ENCODE peak calls at places on chromosomes 12 and 14, in six cellular contexts. One of them, this sample, is unnamed.

GRCh38 chr12:30905483-30906009 is 21.0 kb upstream of the TSPAN11 start:
- DNase-seq in GM06990: no peak
- DNase-seq in right lobe of liver: no peak
- DNase-seq in heart right ventricle: no peak
- DNase-seq in cardiac fibroblast: no peak
- DNase-seq in fibroblast of lung: no peak
- DNase-seq in this sample: peak

GRCh38 chr14:105944632-105945610 is 418.5 kb downstream of the TMEM121 start:
- DNase-seq in GM06990: peak
- DNase-seq in fibroblast of lung: no peak
- DNase-seq in right lobe of liver: peak
- DNase-seq in heart right ventricle: peak
- DNase-seq in cardiac fibroblast: peak
- DNase-seq in this sample: no peak

GRCh38 chr12:52041695-52042123 is 9.5 kb upstream of the NR4A1 start:
- DNase-seq in right lobe of liver: no peak
- DNase-seq in cardiac fibroblast: no peak
- DNase-seq in fibroblast of lung: peak
- DNase-seq in heart right ventricle: peak
- DNase-seq in GM06990: peak
- DNase-seq in this sample: peak

GRCh38 chr12:30691122-30691879 is 4.4 kb downstream of the IPO8 start:
- DNase-seq in heart right ventricle: no peak
- DNase-seq in GM06990: no peak
- DNase-seq in fibroblast of lung: peak
- DNase-seq in cardiac fibroblast: peak
- DNase-seq in right lobe of liver: no peak
- DNase-seq in this sample: peak

GRCh38 chr14:81170104-81170828 is 50.5 kb downstream of the GTF2A1 start:
- DNase-seq in cardiac fibroblast: peak
- DNase-seq in fibroblast of lung: peak
- DNase-seq in GM06990: peak
- DNase-seq in heart right ventricle: peak
- DNase-seq in right lobe of liver: peak
- DNase-seq in this sample: peak

GRCh38 chr12:71684081-71684480 is 1.8 kb upstream of the TMEM19 start:
- DNase-seq in GM06990: no peak
- DNase-seq in fibroblast of lung: no peak
- DNase-seq in cardiac fibroblast: no peak
- DNase-seq in heart right ventricle: no peak
- DNase-seq in right lobe of liver: no peak
- DNase-seq in this sample: no peak

GRCh38 chr14:105568859-105569766 is 42.7 kb downstream of the TMEM121 start:
- DNase-seq in fibroblast of lung: no peak
- DNase-seq in cardiac fibroblast: no peak
- DNase-seq in GM06990: no peak
- DNase-seq in right lobe of liver: no peak
- DNase-seq in heart right ventricle: no peak
- DNase-seq in this sample: no peak

GRCh38 chr12:5081016-5081415 is 37.3 kb downstream of the KCNA5 start:
- DNase-seq in heart right ventricle: peak
- DNase-seq in GM06990: no peak
- DNase-seq in cardiac fibroblast: no peak
- DNase-seq in right lobe of liver: no peak
- DNase-seq in fibroblast of lung: no peak
- DNase-seq in this sample: no peak

GRCh38 chr12:19075711-19076340 is 53.7 kb upstream of the PLEKHA5 start:
- DNase-seq in GM06990: no peak
- DNase-seq in right lobe of liver: no peak
- DNase-seq in heart right ventricle: no peak
- DNase-seq in cardiac fibroblast: no peak
- DNase-seq in fibroblast of lung: no peak
- DNase-seq in this sample: no peak

GRCh38 chr14:44369401-44370123 is 137.5 kb downstream of the FSCB start:
- DNase-seq in GM06990: no peak
- DNase-seq in heart right ventricle: no peak
- DNase-seq in right lobe of liver: no peak
- DNase-seq in fibroblast of lung: no peak
- DNase-seq in cardiac fibroblast: no peak
- DNase-seq in this sample: no peak

GRCh38 chr12:131897276-131897675 is 2.9 kb downstream of the ULK1 start:
- DNase-seq in right lobe of liver: peak
- DNase-seq in fibroblast of lung: no peak
- DNase-seq in cardiac fibroblast: no peak
- DNase-seq in GM06990: no peak
- DNase-seq in heart right ventricle: no peak
- DNase-seq in this sample: no peak

GRCh38 chr12:69070319-69071090 is 137.5 kb upstream of the CPM start:
- DNase-seq in GM06990: no peak
- DNase-seq in heart right ventricle: no peak
- DNase-seq in fibroblast of lung: peak
- DNase-seq in cardiac fibroblast: peak
- DNase-seq in right lobe of liver: no peak
- DNase-seq in this sample: peak

GRCh38 chr14:57820581-57820980 is 45.3 kb downstream of the SLC35F4 start:
- DNase-seq in fibroblast of lung: no peak
- DNase-seq in cardiac fibroblast: no peak
- DNase-seq in GM06990: no peak
- DNase-seq in right lobe of liver: no peak
- DNase-seq in heart right ventricle: no peak
- DNase-seq in this sample: no peak

GRCh38 chr14:61889914-61890351 is 127.7 kb downstream of the SNAPC1 start:
- DNase-seq in fibroblast of lung: no peak
- DNase-seq in GM06990: peak
- DNase-seq in cardiac fibroblast: no peak
- DNase-seq in right lobe of liver: no peak
- DNase-seq in heart right ventricle: no peak
- DNase-seq in this sample: no peak

GRCh38 chr14:96091941-96092411 is 52.8 kb downstream of the C14orf132 start:
- DNase-seq in fibroblast of lung: no peak
- DNase-seq in heart right ventricle: no peak
- DNase-seq in cardiac fibroblast: peak
- DNase-seq in right lobe of liver: peak
- DNase-seq in GM06990: no peak
- DNase-seq in this sample: no peak

DNA sequence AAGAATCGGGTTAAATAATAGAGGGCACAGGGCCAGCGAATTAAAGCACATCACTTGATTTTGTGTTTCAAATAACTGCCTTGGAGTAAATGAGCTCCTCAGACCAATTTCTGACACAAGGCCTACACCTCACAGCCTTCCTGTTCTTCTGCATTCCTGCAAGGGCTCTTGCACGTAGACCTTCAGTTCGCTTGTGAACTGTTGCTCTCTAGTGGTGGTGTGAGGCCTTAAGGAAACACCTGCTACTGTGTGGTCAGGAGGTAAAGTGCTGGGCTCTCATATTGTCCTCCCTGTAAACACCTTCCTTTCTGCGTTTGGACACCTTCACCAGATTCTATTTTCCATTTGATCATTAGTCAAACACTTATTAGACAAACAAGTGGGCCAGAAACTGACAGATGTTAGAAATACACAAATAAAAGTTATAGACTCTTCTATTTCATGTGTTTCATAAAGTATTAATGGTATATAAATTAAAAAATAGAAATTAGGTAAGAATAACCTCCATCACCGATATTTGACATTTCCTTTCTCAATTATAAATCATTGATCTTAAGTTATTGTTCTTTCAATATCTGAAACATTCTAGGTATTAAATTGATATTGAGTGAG is 29.2 kb upstream of the KLRF1 start:
- DNase-seq in fibroblast of lung: peak
- DNase-seq in heart right ventricle: no peak
- DNase-seq in GM06990: peak
- DNase-seq in right lobe of liver: no peak
- DNase-seq in cardiac fibroblast: peak
- DNase-seq in this sample: peak
- H3K4me3 ChIP-seq in fibroblast of lung: no peak
- H3K4me3 ChIP-seq in heart right ventricle: no peak
- H3K4me3 ChIP-seq in GM06990: no peak
- H3K4me3 ChIP-seq in right lobe of liver: no peak
- H3K4me3 ChIP-seq in cardiac fibroblast: no peak
- H3K4me3 ChIP-seq in this sample: no peak

GRCh38 chr12:47818701-47819543 is 781 bp downstream of the HDAC7 start:
- DNase-seq in fibroblast of lung: no peak
- DNase-seq in heart right ventricle: peak
- DNase-seq in right lobe of liver: peak
- DNase-seq in GM06990: peak
- DNase-seq in cardiac fibroblast: no peak
- DNase-seq in this sample: no peak
- TF ChIP-seq CTCF in fibroblast of lung: peak
- TF ChIP-seq CTCF in heart right ventricle: peak
- TF ChIP-seq CTCF in right lobe of liver: peak
- TF ChIP-seq CTCF in GM06990: peak
- TF ChIP-seq CTCF in cardiac fibroblast: peak
- TF ChIP-seq CTCF in this sample: peak

GRCh38 chr12:102958830-102959176 is 1.3 kb downstream of the ASCL1 start:
- DNase-seq in cardiac fibroblast: no peak
- DNase-seq in GM06990: no peak
- DNase-seq in heart right ventricle: no peak
- DNase-seq in right lobe of liver: no peak
- DNase-seq in fibroblast of lung: no peak
- DNase-seq in this sample: no peak
- H3K4me3 ChIP-seq in cardiac fibroblast: peak
- H3K4me3 ChIP-seq in GM06990: peak
- H3K4me3 ChIP-seq in heart right ventricle: peak
- H3K4me3 ChIP-seq in right lobe of liver: no peak
- H3K4me3 ChIP-seq in fibroblast of lung: no peak
- H3K4me3 ChIP-seq in this sample: no peak

DNA sequence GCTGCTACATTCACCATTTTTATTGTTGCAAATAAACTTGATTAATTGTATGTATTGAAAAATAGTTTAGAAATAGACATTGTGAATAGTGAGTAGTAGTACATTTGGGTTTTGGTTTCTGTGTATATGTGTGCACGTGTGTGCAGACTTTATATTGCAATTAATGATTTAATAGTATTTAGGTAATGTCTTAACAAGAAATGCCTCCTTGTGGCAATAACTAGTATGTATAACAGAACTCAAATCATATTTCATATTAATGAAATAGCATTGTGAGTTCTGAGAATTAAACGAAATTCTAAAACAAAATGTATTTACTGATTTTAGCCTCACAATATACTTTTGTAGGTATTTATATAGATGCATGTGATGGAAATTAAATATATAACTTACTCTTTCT is 100.1 kb downstream of the SCAF11 start:
- DNase-seq in cardiac fibroblast: no peak
- DNase-seq in heart right ventricle: no peak
- DNase-seq in GM06990: no peak
- DNase-seq in right lobe of liver: no peak
- DNase-seq in fibroblast of lung: peak
- DNase-seq in this sample: no peak
- TF ChIP-seq CTCF in cardiac fibroblast: no peak
- TF ChIP-seq CTCF in heart right ventricle: no peak
- TF ChIP-seq CTCF in GM06990: no peak
- TF ChIP-seq CTCF in right lobe of liver: no peak
- TF ChIP-seq CTCF in fibroblast of lung: no peak
- TF ChIP-seq CTCF in this sample: no peak

GRCh38 chr12:107832441-107832840 is 57.9 kb downstream of the ASCL4 start:
- DNase-seq in heart right ventricle: no peak
- DNase-seq in right lobe of liver: no peak
- DNase-seq in GM06990: no peak
- DNase-seq in cardiac fibroblast: no peak
- DNase-seq in fibroblast of lung: no peak
- DNase-seq in this sample: no peak
- H3K4me3 ChIP-seq in heart right ventricle: no peak
- H3K4me3 ChIP-seq in right lobe of liver: no peak
- H3K4me3 ChIP-seq in GM06990: no peak
- H3K4me3 ChIP-seq in cardiac fibroblast: no peak
- H3K4me3 ChIP-seq in fibroblast of lung: no peak
- H3K4me3 ChIP-seq in this sample: no peak

GRCh38 chr12:120257041-120257821 is 8.3 kb downstream of the PXN start:
- DNase-seq in GM06990: no peak
- DNase-seq in cardiac fibroblast: peak
- DNase-seq in right lobe of liver: no peak
- DNase-seq in fibroblast of lung: peak
- DNase-seq in heart right ventricle: peak
- DNase-seq in this sample: peak
- TF ChIP-seq CTCF in GM06990: no peak
- TF ChIP-seq CTCF in cardiac fibroblast: peak
- TF ChIP-seq CTCF in right lobe of liver: no peak
- TF ChIP-seq CTCF in fibroblast of lung: no peak
- TF ChIP-seq CTCF in heart right ventricle: peak
- TF ChIP-seq CTCF in this sample: no peak

DNA sequence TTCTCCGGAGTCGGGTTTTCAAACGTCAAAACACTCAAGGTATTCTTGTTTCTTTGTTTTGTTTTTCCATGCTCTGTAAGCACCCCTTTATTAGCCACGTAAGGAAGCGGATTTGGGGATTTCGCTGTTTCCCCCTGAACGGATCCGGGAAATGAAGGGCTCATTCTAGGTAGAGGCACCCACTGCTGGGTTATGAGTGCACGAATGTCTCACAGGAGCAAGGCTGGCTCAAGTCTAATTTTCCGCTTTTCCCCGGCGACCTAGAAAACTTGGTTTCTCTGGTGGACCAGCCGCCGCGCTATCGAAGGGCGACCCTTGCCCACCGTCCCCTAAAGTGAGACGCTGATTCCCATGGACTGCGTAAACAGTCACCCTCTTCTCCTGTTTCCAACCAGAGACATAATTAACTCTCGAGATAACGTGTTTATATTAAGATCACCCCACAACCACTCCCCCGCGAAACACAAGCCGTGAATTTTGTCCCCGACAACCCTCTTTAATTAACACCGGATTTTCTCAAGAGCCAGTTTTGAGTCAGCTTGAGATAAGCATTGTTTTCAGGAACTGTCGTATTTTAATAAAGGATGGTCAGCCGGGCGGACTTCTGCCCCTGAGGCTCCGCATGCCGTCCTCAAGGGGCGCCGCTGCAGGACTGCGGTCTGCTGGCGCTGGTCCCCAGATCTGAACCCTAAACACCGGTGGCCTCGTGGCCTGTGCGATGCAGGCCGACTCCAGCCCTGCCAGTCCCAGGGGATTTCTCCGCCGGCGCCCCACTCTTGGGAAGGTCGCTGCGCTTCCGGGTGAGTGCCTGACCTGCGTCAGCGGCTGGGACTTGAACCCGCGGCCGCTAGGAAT is 523 bp upstream of the ABCC9 start:
- DNase-seq in fibroblast of lung: peak
- DNase-seq in GM06990: peak
- DNase-seq in cardiac fibroblast: peak
- DNase-seq in right lobe of liver: peak
- DNase-seq in heart right ventricle: peak
- DNase-seq in this sample: peak
- H3K4me3 ChIP-seq in fibroblast of lung: peak
- H3K4me3 ChIP-seq in GM06990: no peak
- H3K4me3 ChIP-seq in cardiac fibroblast: peak
- H3K4me3 ChIP-seq in right lobe of liver: peak
- H3K4me3 ChIP-seq in heart right ventricle: peak
- H3K4me3 ChIP-seq in this sample: peak